ENCODE peak calls at places on chromosomes 7 and 10, in seven cellular contexts. One of them, this sample, is unnamed.

GRCh38 chr10:119418401-119418800 is 124.1 kb downstream of the RGS10 start:
- ATAC-seq in HCT116: no peak
- ATAC-seq in left lobe of liver: no peak
- ATAC-seq in activated naive CD4-positive, alpha-beta T cell treated with anti-CD3 and anti-CD28 coated beads, Interleukin-2, amount 50 U/mL, for 72 hours: no peak
- ATAC-seq in activated T-cell treated with anti-CD3 and anti-CD28 coated beads, Interleukin-2, amount 50 U/mL, for 4 hours: no peak
- ATAC-seq in stimulated activated naive CD8-positive, alpha-beta T cell treated with anti-CD3 and anti-CD28 coated beads, Interleukin-15, amount 100 ng/mL, for 72 hours: no peak
- ATAC-seq in left lung: no peak
- ATAC-seq in this sample: no peak

GRCh38 chr7:30813466-30813865 is 42.2 kb downstream of the MINDY4 start:
- ATAC-seq in HCT116: no peak
- ATAC-seq in left lobe of liver: no peak
- ATAC-seq in activated naive CD4-positive, alpha-beta T cell treated with anti-CD3 and anti-CD28 coated beads, Interleukin-2, amount 50 U/mL, for 72 hours: no peak
- ATAC-seq in activated T-cell treated with anti-CD3 and anti-CD28 coated beads, Interleukin-2, amount 50 U/mL, for 4 hours: no peak
- ATAC-seq in stimulated activated naive CD8-positive, alpha-beta T cell treated with anti-CD3 and anti-CD28 coated beads, Interleukin-15, amount 100 ng/mL, for 72 hours: no peak
- ATAC-seq in left lung: no peak
- ATAC-seq in this sample: no peak

GRCh38 chr7:55133630-55134392 is 115.0 kb downstream of the EGFR start:
- ATAC-seq in HCT116: peak
- ATAC-seq in left lobe of liver: peak
- ATAC-seq in activated naive CD4-positive, alpha-beta T cell treated with anti-CD3 and anti-CD28 coated beads, Interleukin-2, amount 50 U/mL, for 72 hours: peak
- ATAC-seq in activated T-cell treated with anti-CD3 and anti-CD28 coated beads, Interleukin-2, amount 50 U/mL, for 4 hours: no peak
- ATAC-seq in stimulated activated naive CD8-positive, alpha-beta T cell treated with anti-CD3 and anti-CD28 coated beads, Interleukin-15, amount 100 ng/mL, for 72 hours: no peak
- ATAC-seq in left lung: peak
- ATAC-seq in this sample: peak

GRCh38 chr10:123502983-123503382 is 163.2 kb upstream of the GPR26 start:
- ATAC-seq in HCT116: no peak
- ATAC-seq in left lobe of liver: no peak
- ATAC-seq in activated naive CD4-positive, alpha-beta T cell treated with anti-CD3 and anti-CD28 coated beads, Interleukin-2, amount 50 U/mL, for 72 hours: no peak
- ATAC-seq in activated T-cell treated with anti-CD3 and anti-CD28 coated beads, Interleukin-2, amount 50 U/mL, for 4 hours: no peak
- ATAC-seq in stimulated activated naive CD8-positive, alpha-beta T cell treated with anti-CD3 and anti-CD28 coated beads, Interleukin-15, amount 100 ng/mL, for 72 hours: no peak
- ATAC-seq in left lung: no peak
- ATAC-seq in this sample: no peak

GRCh38 chr10:128437786-128438350 is 311.6 kb upstream of the MKI67 start:
- ATAC-seq in HCT116: no peak
- ATAC-seq in left lobe of liver: no peak
- ATAC-seq in activated naive CD4-positive, alpha-beta T cell treated with anti-CD3 and anti-CD28 coated beads, Interleukin-2, amount 50 U/mL, for 72 hours: no peak
- ATAC-seq in activated T-cell treated with anti-CD3 and anti-CD28 coated beads, Interleukin-2, amount 50 U/mL, for 4 hours: no peak
- ATAC-seq in stimulated activated naive CD8-positive, alpha-beta T cell treated with anti-CD3 and anti-CD28 coated beads, Interleukin-15, amount 100 ng/mL, for 72 hours: no peak
- ATAC-seq in left lung: no peak
- ATAC-seq in this sample: no peak

GRCh38 chr7:55400191-55400590 is 35.1 kb downstream of the LANCL2 start:
- ATAC-seq in HCT116: no peak
- ATAC-seq in left lobe of liver: no peak
- ATAC-seq in activated naive CD4-positive, alpha-beta T cell treated with anti-CD3 and anti-CD28 coated beads, Interleukin-2, amount 50 U/mL, for 72 hours: no peak
- ATAC-seq in activated T-cell treated with anti-CD3 and anti-CD28 coated beads, Interleukin-2, amount 50 U/mL, for 4 hours: no peak
- ATAC-seq in stimulated activated naive CD8-positive, alpha-beta T cell treated with anti-CD3 and anti-CD28 coated beads, Interleukin-15, amount 100 ng/mL, for 72 hours: no peak
- ATAC-seq in left lung: no peak
- ATAC-seq in this sample: no peak

GRCh38 chr7:150335101-150335773 is 6.2 kb downstream of the RARRES2 start:
- ATAC-seq in HCT116: no peak
- ATAC-seq in left lobe of liver: peak
- ATAC-seq in activated naive CD4-positive, alpha-beta T cell treated with anti-CD3 and anti-CD28 coated beads, Interleukin-2, amount 50 U/mL, for 72 hours: no peak
- ATAC-seq in activated T-cell treated with anti-CD3 and anti-CD28 coated beads, Interleukin-2, amount 50 U/mL, for 4 hours: no peak
- ATAC-seq in stimulated activated naive CD8-positive, alpha-beta T cell treated with anti-CD3 and anti-CD28 coated beads, Interleukin-15, amount 100 ng/mL, for 72 hours: no peak
- ATAC-seq in left lung: peak
- ATAC-seq in this sample: no peak

GRCh38 chr7:99539213-99539811 is 12.6 kb downstream of the FAM200A start:
- ATAC-seq in HCT116: no peak
- ATAC-seq in left lobe of liver: no peak
- ATAC-seq in activated naive CD4-positive, alpha-beta T cell treated with anti-CD3 and anti-CD28 coated beads, Interleukin-2, amount 50 U/mL, for 72 hours: no peak
- ATAC-seq in activated T-cell treated with anti-CD3 and anti-CD28 coated beads, Interleukin-2, amount 50 U/mL, for 4 hours: no peak
- ATAC-seq in stimulated activated naive CD8-positive, alpha-beta T cell treated with anti-CD3 and anti-CD28 coated beads, Interleukin-15, amount 100 ng/mL, for 72 hours: no peak
- ATAC-seq in left lung: no peak
- ATAC-seq in this sample: no peak

GRCh38 chr7:134932707-134933370 is 53.5 kb upstream of the AGBL3 start:
- ATAC-seq in HCT116: no peak
- ATAC-seq in left lobe of liver: no peak
- ATAC-seq in activated naive CD4-positive, alpha-beta T cell treated with anti-CD3 and anti-CD28 coated beads, Interleukin-2, amount 50 U/mL, for 72 hours: no peak
- ATAC-seq in activated T-cell treated with anti-CD3 and anti-CD28 coated beads, Interleukin-2, amount 50 U/mL, for 4 hours: no peak
- ATAC-seq in stimulated activated naive CD8-positive, alpha-beta T cell treated with anti-CD3 and anti-CD28 coated beads, Interleukin-15, amount 100 ng/mL, for 72 hours: no peak
- ATAC-seq in left lung: no peak
- ATAC-seq in this sample: peak

GRCh38 chr7:84088669-84089278 is 105.8 kb downstream of the SEMA3A start:
- ATAC-seq in HCT116: no peak
- ATAC-seq in left lobe of liver: no peak
- ATAC-seq in activated naive CD4-positive, alpha-beta T cell treated with anti-CD3 and anti-CD28 coated beads, Interleukin-2, amount 50 U/mL, for 72 hours: peak
- ATAC-seq in activated T-cell treated with anti-CD3 and anti-CD28 coated beads, Interleukin-2, amount 50 U/mL, for 4 hours: no peak
- ATAC-seq in stimulated activated naive CD8-positive, alpha-beta T cell treated with anti-CD3 and anti-CD28 coated beads, Interleukin-15, amount 100 ng/mL, for 72 hours: no peak
- ATAC-seq in left lung: no peak
- ATAC-seq in this sample: no peak

GRCh38 chr10:7184660-7185366 is 226.0 kb downstream of the SFMBT2 start:
- ATAC-seq in HCT116: no peak
- ATAC-seq in left lobe of liver: peak
- ATAC-seq in activated naive CD4-positive, alpha-beta T cell treated with anti-CD3 and anti-CD28 coated beads, Interleukin-2, amount 50 U/mL, for 72 hours: no peak
- ATAC-seq in activated T-cell treated with anti-CD3 and anti-CD28 coated beads, Interleukin-2, amount 50 U/mL, for 4 hours: no peak
- ATAC-seq in stimulated activated naive CD8-positive, alpha-beta T cell treated with anti-CD3 and anti-CD28 coated beads, Interleukin-15, amount 100 ng/mL, for 72 hours: peak
- ATAC-seq in left lung: peak
- ATAC-seq in this sample: peak

GRCh38 chr7:105639677-105640493 is 58.6 kb upstream of the EFCAB10 start:
- ATAC-seq in HCT116: no peak
- ATAC-seq in left lobe of liver: no peak
- ATAC-seq in activated naive CD4-positive, alpha-beta T cell treated with anti-CD3 and anti-CD28 coated beads, Interleukin-2, amount 50 U/mL, for 72 hours: no peak
- ATAC-seq in activated T-cell treated with anti-CD3 and anti-CD28 coated beads, Interleukin-2, amount 50 U/mL, for 4 hours: no peak
- ATAC-seq in stimulated activated naive CD8-positive, alpha-beta T cell treated with anti-CD3 and anti-CD28 coated beads, Interleukin-15, amount 100 ng/mL, for 72 hours: no peak
- ATAC-seq in left lung: peak
- ATAC-seq in this sample: no peak

GRCh38 chr7:151717415-151717814 is 159.5 kb downstream of the PRKAG2 start:
- ATAC-seq in HCT116: no peak
- ATAC-seq in left lobe of liver: peak
- ATAC-seq in activated naive CD4-positive, alpha-beta T cell treated with anti-CD3 and anti-CD28 coated beads, Interleukin-2, amount 50 U/mL, for 72 hours: no peak
- ATAC-seq in activated T-cell treated with anti-CD3 and anti-CD28 coated beads, Interleukin-2, amount 50 U/mL, for 4 hours: no peak
- ATAC-seq in stimulated activated naive CD8-positive, alpha-beta T cell treated with anti-CD3 and anti-CD28 coated beads, Interleukin-15, amount 100 ng/mL, for 72 hours: no peak
- ATAC-seq in left lung: peak
- ATAC-seq in this sample: no peak

This sample was measured in esophagus mucosa.